ENCODE peak calls at places on chromosomes 6 and 20, in five cellular contexts. One of them, this sample, is unnamed. For H3K4me1, the result is how much of the 10 kb centered on the place peaks cover.

GRCh38 chr6:143160439-143161220 is 99.9 kb downstream of the AIG1 start:
- DNase-seq in mammary epithelial cell: no peak
- DNase-seq in IMR-90: no peak
- DNase-seq in psoas muscle: no peak
- DNase-seq in tibial artery: no peak
- DNase-seq in this sample: no peak

GRCh38 chr6:113858067-113858604 is 991 bp downstream of the MARCKS start:
- DNase-seq in mammary epithelial cell: peak
- DNase-seq in IMR-90: peak
- DNase-seq in psoas muscle: peak
- DNase-seq in tibial artery: peak
- DNase-seq in this sample: peak

GRCh38 chr6:53975966-53976610 is 135.2 kb upstream of the MLIP start:
- DNase-seq in mammary epithelial cell: no peak
- DNase-seq in tibial artery: no peak
- DNase-seq in IMR-90: peak
- DNase-seq in psoas muscle: no peak
- DNase-seq in this sample: no peak

GRCh38 chr6:156977527-156978291 is 200.5 kb downstream of the ARID1B start:
- DNase-seq in psoas muscle: peak
- DNase-seq in tibial artery: peak
- DNase-seq in IMR-90: peak
- DNase-seq in mammary epithelial cell: peak
- DNase-seq in this sample: no peak

GRCh38 chr6:37830225-37830624 is 10.7 kb downstream of the ZFAND3 start:
- DNase-seq in mammary epithelial cell: no peak
- DNase-seq in tibial artery: no peak
- DNase-seq in IMR-90: no peak
- DNase-seq in psoas muscle: no peak
- DNase-seq in this sample: no peak

GRCh38 chr6:158328952-158329351 is 16.7 kb downstream of the TULP4 start:
- DNase-seq in IMR-90: no peak
- DNase-seq in psoas muscle: no peak
- DNase-seq in tibial artery: no peak
- DNase-seq in mammary epithelial cell: no peak
- DNase-seq in this sample: no peak

GRCh38 chr6:136067731-136068341 is 182.3 kb downstream of the MTFR2 start:
- DNase-seq in IMR-90: peak
- DNase-seq in tibial artery: no peak
- DNase-seq in psoas muscle: no peak
- DNase-seq in mammary epithelial cell: peak
- DNase-seq in this sample: no peak

GRCh38 chr6:28980797-28981390 is 24.2 kb downstream of the ZNF311 start:
- DNase-seq in tibial artery: peak
- DNase-seq in mammary epithelial cell: peak
- DNase-seq in IMR-90: peak
- DNase-seq in psoas muscle: peak
- DNase-seq in this sample: peak

GRCh38 chr6:145736854-145737181 is 1.5 kb upstream of the EPM2A start:
- DNase-seq in psoas muscle: no peak
- DNase-seq in mammary epithelial cell: no peak
- DNase-seq in tibial artery: no peak
- DNase-seq in IMR-90: peak
- DNase-seq in this sample: no peak

GRCh38 chr6:5260661-5261544 is at the start of the genes FARS2 and LYRM4:
- DNase-seq in mammary epithelial cell: peak
- DNase-seq in IMR-90: peak
- DNase-seq in psoas muscle: peak
- DNase-seq in tibial artery: peak
- DNase-seq in this sample: peak

GRCh38 chr6:144252289-144252688 is 32.8 kb upstream of the UTRN start:
- DNase-seq in mammary epithelial cell: no peak
- DNase-seq in psoas muscle: no peak
- DNase-seq in tibial artery: no peak
- DNase-seq in IMR-90: no peak
- DNase-seq in this sample: no peak

DNA sequence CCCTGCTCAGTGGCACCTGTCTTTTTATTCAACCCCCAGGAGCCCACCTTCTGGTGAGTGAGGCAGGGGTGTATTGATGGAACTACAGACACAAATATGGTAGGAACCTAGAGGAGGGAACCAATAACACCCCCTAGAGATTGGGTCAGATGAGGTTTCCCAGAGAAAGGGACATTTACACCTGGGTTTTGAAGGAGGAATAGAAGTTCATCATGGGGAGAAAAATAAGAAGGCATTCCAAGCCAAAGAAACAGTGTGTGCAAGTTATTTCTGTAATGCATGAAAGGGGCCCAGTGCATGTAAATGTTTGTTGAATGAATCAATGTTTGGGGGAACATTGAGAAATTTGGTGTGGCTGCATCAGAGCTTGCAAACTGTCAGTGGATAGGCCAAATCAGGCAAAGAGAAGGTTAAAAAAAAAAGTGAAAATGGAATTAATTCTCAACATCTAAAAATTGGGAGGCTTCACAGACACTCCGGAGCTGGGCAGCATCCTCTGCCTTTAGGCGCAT is 11.1 kb upstream of the KIAA1755 start:
- DNase-seq in psoas muscle: no peak
- DNase-seq in mammary epithelial cell: no peak
- DNase-seq in IMR-90: no peak
- DNase-seq in tibial artery: no peak
- DNase-seq in this sample: no peak
- TF ChIP-seq CTCF in psoas muscle: no peak
- TF ChIP-seq CTCF in mammary epithelial cell: no peak
- TF ChIP-seq CTCF in IMR-90: no peak
- TF ChIP-seq CTCF in tibial artery: no peak
- TF ChIP-seq CTCF in this sample: no peak

GRCh38 chr6:152299336-152299735 is 337.8 kb downstream of the SYNE1 start:
- DNase-seq in tibial artery: no peak
- DNase-seq in psoas muscle: no peak
- DNase-seq in mammary epithelial cell: no peak
- DNase-seq in IMR-90: no peak
- DNase-seq in this sample: no peak

GRCh38 chr6:152298055-152298647 is 339.0 kb downstream of the SYNE1 start:
- DNase-seq in IMR-90: no peak
- DNase-seq in tibial artery: no peak
- DNase-seq in psoas muscle: no peak
- DNase-seq in mammary epithelial cell: no peak
- DNase-seq in this sample: no peak

GRCh38 chr6:152295346-152295745 is 341.8 kb downstream of the SYNE1 start:
- DNase-seq in mammary epithelial cell: peak
- DNase-seq in IMR-90: peak
- DNase-seq in tibial artery: peak
- DNase-seq in psoas muscle: no peak
- DNase-seq in this sample: no peak

GRCh38 chr6:152295920-152296319 is 341.2 kb downstream of the SYNE1 start:
- DNase-seq in tibial artery: no peak
- DNase-seq in mammary epithelial cell: no peak
- DNase-seq in IMR-90: no peak
- DNase-seq in psoas muscle: no peak
- DNase-seq in this sample: no peak

DNA sequence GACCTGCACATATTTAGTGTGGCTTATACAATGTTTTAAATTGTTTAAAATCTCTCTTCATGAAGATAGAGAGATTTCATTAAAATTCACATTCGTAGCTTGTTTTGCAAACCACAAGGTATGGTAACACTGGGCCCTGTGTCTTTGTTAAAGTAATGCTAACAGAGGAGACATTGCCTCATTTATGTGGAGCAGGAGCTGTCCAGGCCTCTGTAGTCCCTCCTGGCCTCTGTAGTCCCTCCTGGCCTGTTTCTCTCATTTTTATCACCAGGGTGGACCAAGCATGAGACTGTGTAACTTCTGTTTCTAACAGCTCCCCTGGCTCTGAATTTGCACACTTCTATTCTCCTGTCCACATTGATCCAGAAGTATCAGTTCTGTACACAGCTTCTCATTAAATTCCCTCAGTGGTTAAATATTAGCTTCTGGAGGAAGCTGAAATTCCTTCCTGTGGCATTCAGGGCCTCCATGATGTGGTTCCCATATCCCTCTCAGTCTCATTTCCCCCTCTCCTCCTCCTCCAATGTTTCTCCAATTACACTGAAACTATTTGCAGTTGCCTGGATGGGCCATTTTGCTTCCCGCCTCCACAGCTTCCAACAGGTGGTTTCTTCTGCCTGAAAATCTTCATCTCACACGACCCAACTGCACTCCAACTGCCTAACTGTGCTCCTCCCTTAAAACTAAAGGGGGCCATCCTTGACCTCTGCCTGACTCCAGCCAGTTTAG is 340.4 kb downstream of the SYNE1 start:
- DNase-seq in mammary epithelial cell: no peak
- DNase-seq in psoas muscle: no peak
- DNase-seq in tibial artery: no peak
- DNase-seq in IMR-90: peak
- DNase-seq in this sample: no peak
- H3K4me3 ChIP-seq in mammary epithelial cell: no peak
- H3K4me3 ChIP-seq in psoas muscle: no peak
- H3K4me3 ChIP-seq in tibial artery: no peak
- H3K4me3 ChIP-seq in IMR-90: no peak
- H3K4me3 ChIP-seq in this sample: no peak

GRCh38 chr20:43973231-43973630 is 58.6 kb downstream of the TOX2 start:
- DNase-seq in IMR-90: no peak
- DNase-seq in tibial artery: no peak
- DNase-seq in psoas muscle: no peak
- DNase-seq in mammary epithelial cell: no peak
- DNase-seq in this sample: no peak

GRCh38 chr20:43973671-43974450 is 59.2 kb downstream of the TOX2 start:
- DNase-seq in mammary epithelial cell: no peak
- DNase-seq in IMR-90: no peak
- DNase-seq in tibial artery: no peak
- DNase-seq in psoas muscle: no peak
- DNase-seq in this sample: no peak

GRCh38 chr20:43974665-43975064 is 60.0 kb downstream of the TOX2 start:
- DNase-seq in psoas muscle: no peak
- DNase-seq in mammary epithelial cell: peak
- DNase-seq in IMR-90: no peak
- DNase-seq in tibial artery: no peak
- DNase-seq in this sample: no peak

GRCh38 chr20:43976577-43976976 is 61.9 kb downstream of the TOX2 start:
- DNase-seq in tibial artery: no peak
- DNase-seq in mammary epithelial cell: no peak
- DNase-seq in psoas muscle: no peak
- DNase-seq in IMR-90: no peak
- DNase-seq in this sample: no peak

DNA sequence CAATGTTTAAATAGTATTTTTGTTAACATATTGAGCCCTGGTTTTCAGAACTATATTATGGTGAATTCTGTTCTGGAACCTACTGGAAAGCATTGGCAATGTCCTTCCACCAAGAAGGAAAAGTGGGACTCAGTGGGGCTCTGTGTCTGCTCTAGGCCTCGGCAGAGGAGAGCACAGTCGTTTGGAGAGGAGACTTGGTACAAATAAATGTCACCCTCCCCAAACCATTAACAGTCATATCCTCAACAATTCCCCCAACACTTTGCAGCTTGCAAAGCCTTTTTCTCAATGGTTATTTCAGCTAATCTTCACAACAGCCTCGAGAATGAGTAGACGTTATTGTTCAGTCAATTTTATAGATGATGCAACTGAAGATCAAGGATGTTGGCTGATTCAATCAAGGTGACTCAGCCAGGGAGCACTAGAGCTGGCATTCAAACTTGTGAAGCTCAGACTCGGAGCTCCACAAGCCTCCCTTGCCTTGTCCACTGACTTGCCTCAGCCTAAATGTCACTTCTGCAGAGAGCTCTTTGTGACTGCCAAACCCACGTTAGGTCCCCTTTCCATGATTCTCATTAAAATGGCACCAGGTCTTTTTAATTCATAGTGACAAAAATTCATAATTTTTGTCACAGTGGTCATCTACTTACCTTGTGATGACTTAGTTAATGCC is 60.6 kb downstream of the TOX2 start:
- DNase-seq in psoas muscle: no peak
- DNase-seq in mammary epithelial cell: peak
- DNase-seq in tibial artery: no peak
- DNase-seq in IMR-90: peak
- DNase-seq in this sample: no peak
- H3K4me1 ChIP-seq in psoas muscle: under half
- H3K4me1 ChIP-seq in mammary epithelial cell: under half
- H3K4me1 ChIP-seq in tibial artery: under half
- H3K4me1 ChIP-seq in IMR-90: under half
- H3K4me1 ChIP-seq in this sample: under half

DNA sequence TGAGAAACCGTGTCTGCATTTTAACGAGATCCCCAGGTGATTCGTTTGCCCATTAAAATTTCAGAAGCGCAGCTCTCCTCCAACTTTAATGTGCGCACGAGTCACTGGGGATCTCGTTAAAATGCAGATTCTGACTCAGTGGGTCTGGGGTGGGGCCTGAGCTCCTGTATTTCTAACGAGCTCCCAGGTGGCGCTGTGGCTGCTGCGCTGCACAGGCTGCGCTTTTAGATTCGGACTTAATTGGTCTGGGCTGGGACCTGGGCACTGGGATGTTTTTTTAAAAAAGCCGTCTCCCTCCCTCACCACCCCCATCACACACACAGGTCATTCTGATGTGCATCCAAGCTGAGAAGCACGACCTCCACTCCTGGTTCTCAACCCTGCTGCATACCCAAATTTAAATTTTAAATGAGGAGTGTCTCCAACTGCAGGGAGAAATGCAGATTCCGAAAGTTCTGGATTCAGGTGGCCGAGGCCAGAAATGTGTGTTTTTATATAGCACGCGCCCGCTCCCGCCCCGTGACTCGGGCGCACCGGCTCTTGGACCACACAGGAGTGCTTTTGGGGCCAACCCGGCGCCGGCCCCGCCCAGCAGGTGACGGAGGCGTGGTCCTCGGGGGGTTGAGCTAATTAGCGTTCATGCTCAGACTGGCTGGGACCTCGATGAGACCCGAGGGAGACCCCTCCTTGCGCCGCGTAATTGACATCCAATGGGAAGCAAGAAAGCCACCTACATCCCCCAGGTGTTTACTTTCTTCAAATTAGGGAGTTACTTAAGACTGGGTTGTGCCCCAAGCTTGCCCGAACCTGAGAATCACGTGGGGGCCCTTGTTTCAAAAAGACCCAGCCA is 85.8 kb downstream of the ZFP64 start:
- DNase-seq in mammary epithelial cell: peak
- DNase-seq in tibial artery: no peak
- DNase-seq in IMR-90: peak
- DNase-seq in psoas muscle: no peak
- DNase-seq in this sample: no peak
- TF ChIP-seq CTCF in mammary epithelial cell: peak
- TF ChIP-seq CTCF in tibial artery: no peak
- TF ChIP-seq CTCF in IMR-90: peak
- TF ChIP-seq CTCF in psoas muscle: no peak
- TF ChIP-seq CTCF in this sample: no peak

GRCh38 chr6:137880633-137881521 is 13.8 kb downstream of the TNFAIP3 start:
- DNase-seq in mammary epithelial cell: peak
- DNase-seq in IMR-90: no peak
- DNase-seq in tibial artery: no peak
- DNase-seq in psoas muscle: no peak
- DNase-seq in this sample: no peak

GRCh38 chr6:137879885-137880430 is 12.9 kb downstream of the TNFAIP3 start:
- DNase-seq in tibial artery: no peak
- DNase-seq in mammary epithelial cell: no peak
- DNase-seq in IMR-90: no peak
- DNase-seq in psoas muscle: no peak
- DNase-seq in this sample: no peak

GRCh38 chr6:137883400-137883888 is 16.4 kb downstream of the TNFAIP3 start:
- DNase-seq in psoas muscle: no peak
- DNase-seq in IMR-90: peak
- DNase-seq in tibial artery: peak
- DNase-seq in mammary epithelial cell: peak
- DNase-seq in this sample: no peak

GRCh38 chr6:137882225-137882961 is 15.3 kb downstream of the TNFAIP3 start:
- DNase-seq in psoas muscle: no peak
- DNase-seq in tibial artery: no peak
- DNase-seq in IMR-90: peak
- DNase-seq in mammary epithelial cell: peak
- DNase-seq in this sample: no peak

GRCh38 chr6:137881522-137881886 is 14.4 kb downstream of the TNFAIP3 start:
- DNase-seq in IMR-90: no peak
- DNase-seq in mammary epithelial cell: peak
- DNase-seq in tibial artery: no peak
- DNase-seq in psoas muscle: no peak
- DNase-seq in this sample: no peak
- H3K4me3 ChIP-seq in IMR-90: no peak
- H3K4me3 ChIP-seq in mammary epithelial cell: no peak
- H3K4me3 ChIP-seq in tibial artery: no peak
- H3K4me3 ChIP-seq in psoas muscle: no peak
- H3K4me3 ChIP-seq in this sample: no peak